ENCODE peak calls at places on chromosome 13, in seven cellular contexts. O is A549, T is amniotic stem cell, R is NCI-H1105, N is NCI-H526 treated with DMSO at 0.1 percent for 48 hours, D is cardiac fibroblast, W is hepatocyte. I is an unnamed sample.

GRCh38 chr13:44146162-44146561 is 227.5 kb upstream of the SERP2 start:
- DNase-seq in O (no peak), T (no peak), R (no peak), N (no peak), D (no peak), W (no peak), I (no peak)

GRCh38 chr13:27673911-27674310 is 52.2 kb downstream of the POLR1D start:
- DNase-seq in O (no peak), T (no peak), R (no peak), N (no peak), D (no peak), W (no peak), I (no peak)

GRCh38 chr13:67416047-67416925 is 186.2 kb upstream of the PCDH9 start:
- DNase-seq in O (peak; percentile 4), T (no peak), R (no peak), N (no peak), D (peak; percentile 81), W (peak; percentile 64), I (no peak)

GRCh38 chr13:114198556-114198955 is 19.5 kb downstream of the CFAP97D2 start:
- DNase-seq in O (no peak), T (no peak), R (no peak), N (no peak), D (no peak), W (no peak), I (no peak)

GRCh38 chr13:44746690-44747089 is 170.6 kb upstream of the TSC22D1 start:
- DNase-seq in O (no peak), T (no peak), R (no peak), N (no peak), D (no peak), W (no peak), I (no peak)

GRCh38 chr13:89803839-89804238 is 1543.6 kb upstream of the MIR17HG start:
- DNase-seq in O (no peak), T (no peak), R (no peak), N (no peak), D (no peak), W (no peak), I (no peak)

GRCh38 chr13:99288069-99288468 is 19.1 kb downstream of the GPR183 start:
- DNase-seq in O (no peak), T (no peak), R (no peak), N (no peak), D (no peak), W (no peak), I (no peak)

GRCh38 chr13:77329133-77330008 is 2.5 kb upstream of the MYCBP2 start:
- DNase-seq in O (peak; percentile 68), T (peak; percentile 91), R (peak; percentile 60), N (peak; percentile 99), D (peak; percentile 98), W (peak; percentile 93), I (peak; percentile 60)

GRCh38 chr13:113404723-113405471 is 41.0 kb upstream of the GRTP1 start:
- DNase-seq in O (no peak), T (no peak), R (peak; percentile 82), N (no peak), D (no peak), W (no peak), I (no peak)

GRCh38 chr13:77222000-77222690 is 104.7 kb downstream of the MYCBP2 start:
- DNase-seq in O (no peak), T (no peak), R (no peak), N (no peak), D (no peak), W (no peak), I (no peak)

GRCh38 chr13:51995677-51996551 is 15.3 kb downstream of the ATP7B start:
- DNase-seq in O (no peak), T (no peak), R (no peak), N (no peak), D (no peak), W (no peak), I (no peak)

GRCh38 chr13:76852991-76853390 is 33.2 kb downstream of the KCTD12 start:
- DNase-seq in O (no peak), T (no peak), R (no peak), N (no peak), D (peak; percentile 85), W (no peak), I (no peak)

GRCh38 chr13:20945952-20946383 is 43.4 kb upstream of the XPO4 start:
- DNase-seq in O (no peak), T (no peak), R (no peak), N (no peak), D (no peak), W (no peak), I (no peak)

GRCh38 chr13:75789451-75790197 is 153.5 kb downstream of the LMO7 start:
- DNase-seq in O (no peak), T (no peak), R (no peak), N (no peak), D (no peak), W (no peak), I (no peak)

GRCh38 chr13:80871481-80871880 is 530.6 kb upstream of the SPRY2 start:
- DNase-seq in O (no peak), T (no peak), R (no peak), N (no peak), D (peak; percentile 80), W (no peak), I (no peak)

GRCh38 chr13:52846567-52847321 is 1.7 kb downstream of the PCDH8 start:
- DNase-seq in O (no peak), T (no peak), R (no peak), N (no peak), D (no peak), W (peak; percentile 84), I (no peak)

GRCh38 chr13:72849571-72849970 is 67.6 kb downstream of the PIBF1 start:
- DNase-seq in O (no peak), T (no peak), R (no peak), N (no peak), D (peak; percentile 49), W (no peak), I (no peak)

GRCh38 chr13:60591348-60591747 is 194.3 kb downstream of the TDRD3 start:
- DNase-seq in O (no peak), T (no peak), R (no peak), N (no peak), D (peak; percentile 78), W (no peak), I (no peak)

GRCh38 chr13:97117388-97117910 is 104.7 kb upstream of the MBNL2 start:
- DNase-seq in O (no peak), T (no peak), R (no peak), N (no peak), D (no peak), W (no peak), I (no peak)

GRCh38 chr13:30339721-30340366 is 32.5 kb upstream of the KATNAL1 start:
- DNase-seq in O (no peak), T (no peak), R (no peak), N (no peak), D (no peak), W (no peak), I (no peak)

GRCh38 chr13:112957295-112957677 is 11.7 kb upstream of the MCF2L start:
- DNase-seq in O (no peak), T (no peak), R (no peak), N (no peak), D (no peak), W (no peak), I (no peak)

GRCh38 chr13:112446347-112446861 is 70.2 kb downstream of the SPACA7 start:
- DNase-seq in O (no peak), T (no peak), R (no peak), N (no peak), D (no peak), W (no peak), I (no peak)

GRCh38 chr13:39106216-39106995 is 68.2 kb downstream of the NHLRC3 start:
- DNase-seq in O (no peak), T (no peak), R (peak; percentile 20), N (no peak), D (peak; percentile 2), W (no peak), I (peak; percentile 91)

GRCh38 chr13:56352901-56353300 is 787.8 kb upstream of the PRR20A start:
- DNase-seq in O (no peak), T (no peak), R (no peak), N (no peak), D (no peak), W (no peak), I (no peak)